ENCODE peak calls at places on chromosomes 2 and 18, in seven cellular contexts. Q is heart left ventricle; O is effector memory CD4-positive, alpha-beta T cell; F is psoas muscle; K is left ventricle myocardium inferior; M is keratinocyte; V is endodermal cell. P is an unnamed sample. For H3K9me3, the result is how much of the 10 kb centered on the place peaks cover.

GRCh38 chr18:61824733-61825363 is 68.0 kb downstream of the RNF152 start:
- DNase-seq in Q (no peak), O (no peak), F (no peak), K (no peak), M (no peak), V (no peak), P (no peak)

GRCh38 chr2:110813896-110814295 is 81.5 kb downstream of the ACOXL start:
- DNase-seq in Q (no peak), O (no peak), F (no peak), K (no peak), M (no peak), V (no peak), P (no peak)

GRCh38 chr18:76395609-76396008 is 99.4 kb downstream of the ZNF516 start:
- DNase-seq in Q (no peak), O (no peak), F (no peak), K (no peak), M (no peak), V (no peak), P (no peak)

GRCh38 chr2:8543412-8544167 is 138.3 kb upstream of the ID2 start:
- DNase-seq in Q (peak), O (peak), F (peak), K (peak), M (no peak), V (peak), P (peak)

GRCh38 chr2:144950874-144951560 is 431.1 kb upstream of the ZEB2 start:
- DNase-seq in Q (no peak), O (no peak), F (no peak), K (no peak), M (no peak), V (no peak), P (no peak)

GRCh38 chr2:58834404-58834803 is 593.3 kb upstream of the FANCL start:
- DNase-seq in Q (no peak), O (no peak), F (no peak), K (no peak), M (no peak), V (peak), P (peak)

GRCh38 chr2:216436369-216436768 is 24.1 kb downstream of the SMARCAL1 start:
- DNase-seq in Q (no peak), O (no peak), F (no peak), K (no peak), M (no peak), V (no peak), P (no peak)

GRCh38 chr2:196380575-196380974 is 209.2 kb upstream of the STK17B start:
- DNase-seq in Q (no peak), O (no peak), F (no peak), K (no peak), M (no peak), V (no peak), P (no peak)

GRCh38 chr18:73742959-73743358 is 404.7 kb downstream of the FBXO15 start:
- DNase-seq in Q (no peak), O (no peak), F (no peak), K (no peak), M (no peak), V (no peak), P (no peak)

GRCh38 chr18:48031011-48031480 is 100.6 kb upstream of the SMAD2 start:
- DNase-seq in Q (peak), O (no peak), F (no peak), K (no peak), M (no peak), V (peak), P (no peak)

GRCh38 chr18:44851806-44852205 is 171.1 kb downstream of the SETBP1 start:
- DNase-seq in Q (no peak), O (no peak), F (no peak), K (no peak), M (no peak), V (no peak), P (no peak)

GRCh38 chr2:3180082-3180908 is 197.3 kb downstream of the EIPR1 start:
- DNase-seq in Q (no peak), O (no peak), F (no peak), K (no peak), M (no peak), V (no peak), P (no peak)

GRCh38 chr2:26619649-26620605 is 21.2 kb downstream of the CIB4 start:
- DNase-seq in Q (no peak), O (no peak), F (no peak), K (no peak), M (no peak), V (peak), P (no peak)

GRCh38 chr2:213246665-213247281 is 37.5 kb upstream of the SPAG16 start:
- DNase-seq in Q (no peak), O (peak), F (no peak), K (no peak), M (no peak), V (peak), P (no peak)

GRCh38 chr2:34545486-34546136 is 946.5 kb upstream of the FAM98A start:
- DNase-seq in Q (no peak), O (no peak), F (no peak), K (no peak), M (no peak), V (no peak), P (no peak)

GRCh38 chr2:60468390-60469085 is 84.9 kb downstream of the BCL11A start:
- DNase-seq in Q (no peak), O (no peak), F (no peak), K (no peak), M (no peak), V (no peak), P (no peak)

GRCh38 chr2:235649418-235649817 is 155.6 kb downstream of the AGAP1 start:
- DNase-seq in Q (no peak), O (no peak), F (no peak), K (no peak), M (no peak), V (no peak), P (no peak)

GRCh38 chr2:129074526-129074925 is 755.9 kb upstream of the HS6ST1 start:
- DNase-seq in Q (no peak), O (no peak), F (no peak), K (no peak), M (no peak), V (no peak), P (no peak)

GRCh38 chr2:68396093-68396492 is 31.0 kb downstream of the PLEK start:
- DNase-seq in Q (no peak), O (no peak), F (no peak), K (no peak), M (no peak), V (no peak), P (no peak)

GRCh38 chr18:50097702-50098101 is 97.2 kb downstream of the MYO5B start:
- DNase-seq in Q (no peak), O (no peak), F (peak), K (no peak), M (no peak), V (no peak), P (no peak)

GRCh38 chr18:37483221-37483971 is 82.2 kb downstream of the CELF4 start:
- DNase-seq in Q (no peak), O (no peak), F (no peak), K (no peak), M (no peak), V (peak), P (no peak)

GRCh38 chr2:20135631-20136050 is 84.2 kb upstream of the LAPTM4A start:
- DNase-seq in Q (peak), O (no peak), F (peak), K (peak), M (no peak), V (peak), P (peak)

GRCh38 chr2:206799083-206799482 is 33.7 kb downstream of the FASTKD2 start:
- DNase-seq in Q (no peak), O (no peak), F (no peak), K (no peak), M (no peak), V (no peak), P (no peak)

GRCh38 chr2:39256040-39256439 is 12.3 kb upstream of the CDKL4 start:
- DNase-seq in Q (no peak), O (no peak), F (no peak), K (no peak), M (no peak), V (no peak), P (no peak)

GRCh38 chr18:50751490-50751889 is 68.3 kb downstream of the MRO start:
- DNase-seq in Q (no peak), O (no peak), F (no peak), K (no peak), M (no peak), V (peak), P (no peak)

GRCh38 chr2:200104015-200104414 is 148.6 kb downstream of the MAIP1 start:
- DNase-seq in Q (no peak), O (no peak), F (no peak), K (no peak), M (no peak), V (no peak), P (no peak)

GRCh38 chr2:150475479-150476212 is 11.8 kb downstream of the RND3 start:
- DNase-seq in Q (no peak), O (no peak), F (no peak), K (no peak), M (peak), V (no peak), P (no peak)

GRCh38 chr2:150476213-150476740 is 11.2 kb downstream of the RND3 start:
- DNase-seq in Q (no peak), O (no peak), F (no peak), K (no peak), M (peak), V (no peak), P (no peak)

GRCh38 chr2:150472122-150472899 is 15.2 kb downstream of the RND3 start:
- DNase-seq in Q (peak), O (no peak), F (peak), K (peak), M (peak), V (no peak), P (peak)

GRCh38 chr2:150473767-150474166 is 13.7 kb downstream of the RND3 start:
- DNase-seq in Q (no peak), O (no peak), F (no peak), K (no peak), M (no peak), V (no peak), P (no peak)

GRCh38 chr2:150474326-150475074 is 13.0 kb downstream of the RND3 start:
- DNase-seq in Q (no peak), O (no peak), F (no peak), K (no peak), M (no peak), V (no peak), P (no peak)
- H3K27ac ChIP-seq in Q (peak), O (no peak), F (no peak), K (peak), M (peak), V (no peak), P (peak)

DNA sequence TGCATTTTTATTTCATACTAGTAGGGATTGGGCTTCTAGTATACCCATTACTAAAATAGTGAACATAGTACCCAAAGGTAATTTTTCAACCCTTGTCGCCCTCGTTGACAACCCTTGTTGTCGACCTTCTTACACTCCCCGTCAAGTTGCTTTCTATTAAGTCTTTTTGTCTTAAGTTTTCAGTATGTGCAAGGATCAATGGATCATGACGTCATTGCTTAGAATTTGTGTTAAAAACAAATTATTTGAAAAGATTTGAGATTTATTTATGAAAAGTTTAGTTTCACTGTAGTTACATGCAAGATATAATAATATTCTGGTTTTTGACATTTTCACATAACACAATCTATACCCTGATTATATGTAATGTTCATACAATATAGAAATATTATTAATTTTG is 110.4 kb downstream of the CBLN2 start:
- DNase-seq in Q (no peak), O (no peak), F (no peak), K (no peak), M (no peak), V (no peak), P (no peak)
- H3K9me3 ChIP-seq in Q (under half), O (under half), F (under half), K (under half), M (under half), V (under half), P (under half)

GRCh38 chr2:224127871-224128501 is 88.9 kb upstream of the SERPINE2 start:
- DNase-seq in Q (no peak), O (no peak), F (no peak), K (no peak), M (no peak), V (no peak), P (no peak)

GRCh38 chr2:224126001-224126400 is 86.9 kb upstream of the SERPINE2 start:
- DNase-seq in Q (peak), O (no peak), F (peak), K (peak), M (no peak), V (peak), P (peak)

GRCh38 chr2:224121406-224122067 is 82.5 kb upstream of the SERPINE2 start:
- DNase-seq in Q (no peak), O (no peak), F (no peak), K (no peak), M (no peak), V (no peak), P (no peak)

GRCh38 chr2:224126459-224126858 is 87.4 kb upstream of the SERPINE2 start:
- DNase-seq in Q (peak), O (no peak), F (no peak), K (no peak), M (no peak), V (no peak), P (no peak)

DNA sequence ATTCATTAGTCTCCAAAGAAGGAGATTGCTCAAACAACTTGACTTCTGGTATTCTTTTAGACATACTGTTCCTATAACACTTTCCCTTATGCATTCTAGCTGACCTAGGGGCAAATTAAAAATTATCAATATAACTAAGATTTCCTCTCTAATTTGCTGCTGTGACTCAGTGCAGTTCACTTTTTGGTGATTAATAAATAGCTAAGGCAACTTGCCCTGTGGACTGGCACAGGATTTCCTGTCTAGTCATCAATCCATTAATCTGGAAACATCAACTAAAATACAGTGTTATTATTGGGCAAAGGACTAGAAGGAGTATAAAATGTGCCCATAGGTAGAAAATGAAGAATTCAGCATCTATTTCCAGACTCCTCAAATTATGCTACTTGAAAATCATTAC is 83.5 kb upstream of the SERPINE2 start:
- DNase-seq in Q (no peak), O (no peak), F (no peak), K (no peak), M (no peak), V (no peak), P (no peak)
- H3K27ac ChIP-seq in Q (no peak), O (no peak), F (no peak), K (no peak), M (no peak), V (no peak), P (no peak)

GRCh38 chr18:14933049-14933851 is 185.3 kb downstream of the ANKRD30B start:
- DNase-seq in Q (no peak), O (no peak), F (no peak), K (no peak), M (no peak), V (no peak), P (no peak)

GRCh38 chr18:14928396-14928795 is 180.4 kb downstream of the ANKRD30B start:
- DNase-seq in Q (no peak), O (no peak), F (no peak), K (no peak), M (no peak), V (no peak), P (no peak)

GRCh38 chr18:14927701-14928100 is 179.7 kb downstream of the ANKRD30B start:
- DNase-seq in Q (no peak), O (no peak), F (no peak), K (no peak), M (no peak), V (no peak), P (no peak)

GRCh38 chr18:14930576-14930975 is 182.6 kb downstream of the ANKRD30B start:
- DNase-seq in Q (no peak), O (no peak), F (no peak), K (no peak), M (no peak), V (no peak), P (no peak)

GRCh38 chr18:14930076-14930475 is 182.1 kb downstream of the ANKRD30B start:
- DNase-seq in Q (no peak), O (no peak), F (no peak), K (no peak), M (no peak), V (no peak), P (no peak)
- H3K9me3 ChIP-seq in Q (under half), O (under half), F (under half), K (under half), M (under half), V (half or more), P (under half)

GRCh38 chr2:240465268-240465764 is 29.9 kb downstream of the GPC1 start:
- DNase-seq in Q (peak), O (no peak), F (peak), K (peak), M (no peak), V (no peak), P (peak)
- H3K27ac ChIP-seq in Q (peak), O (no peak), F (no peak), K (peak), M (no peak), V (no peak), P (peak)

GRCh38 chr2:16058256-16058655 is 117.9 kb downstream of the MYCN start:
- DNase-seq in Q (no peak), O (no peak), F (no peak), K (no peak), M (no peak), V (no peak), P (no peak)

GRCh38 chr2:16057661-16058060 is 117.3 kb downstream of the MYCN start:
- DNase-seq in Q (no peak), O (no peak), F (no peak), K (no peak), M (no peak), V (no peak), P (no peak)

GRCh38 chr2:16053437-16054257 is 113.3 kb downstream of the MYCN start:
- DNase-seq in Q (no peak), O (no peak), F (no peak), K (no peak), M (no peak), V (no peak), P (no peak)

GRCh38 chr2:16058747-16059358 is 118.5 kb downstream of the MYCN start:
- DNase-seq in Q (no peak), O (no peak), F (no peak), K (no peak), M (no peak), V (no peak), P (no peak)

DNA sequence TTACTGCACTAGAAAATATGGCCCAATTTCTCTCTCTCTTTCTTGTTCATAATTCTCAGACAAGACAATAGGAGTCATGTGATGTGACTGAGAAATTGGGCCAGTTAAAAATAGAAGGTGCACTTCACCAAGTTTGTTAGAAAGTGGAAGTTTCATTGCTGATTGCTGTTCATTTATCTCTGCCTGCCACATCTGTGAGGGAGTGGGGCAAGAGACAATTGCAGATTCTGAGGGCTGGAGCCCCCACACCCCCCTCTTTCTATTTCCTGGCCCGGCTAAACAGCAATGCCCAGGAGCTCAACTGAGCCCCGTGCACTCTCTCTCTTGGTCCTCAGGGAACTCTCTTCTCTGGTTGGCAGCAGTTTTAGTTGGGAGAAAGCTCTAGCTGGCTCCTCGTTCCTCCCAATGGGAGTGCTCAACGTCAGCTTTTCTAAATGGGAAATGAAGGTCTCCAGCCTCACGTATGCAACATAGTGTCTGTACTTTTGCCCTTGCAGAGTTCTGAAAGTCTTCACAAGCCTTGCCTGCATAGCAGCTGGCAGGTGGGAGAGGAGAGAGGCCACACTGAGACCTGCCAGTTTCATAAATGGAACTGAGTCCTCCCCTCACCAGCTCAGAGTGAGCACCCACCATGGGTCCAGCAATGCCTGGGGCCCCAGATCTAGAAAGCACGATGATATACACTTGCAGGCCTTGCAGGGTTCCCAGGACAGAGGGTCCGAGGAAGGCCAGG is 115.7 kb downstream of the MYCN start:
- DNase-seq in Q (no peak), O (no peak), F (no peak), K (no peak), M (no peak), V (no peak), P (no peak)
- H3K9me3 ChIP-seq in Q (under half), O (under half), F (under half), K (under half), M (under half), V (under half), P (under half)

DNA sequence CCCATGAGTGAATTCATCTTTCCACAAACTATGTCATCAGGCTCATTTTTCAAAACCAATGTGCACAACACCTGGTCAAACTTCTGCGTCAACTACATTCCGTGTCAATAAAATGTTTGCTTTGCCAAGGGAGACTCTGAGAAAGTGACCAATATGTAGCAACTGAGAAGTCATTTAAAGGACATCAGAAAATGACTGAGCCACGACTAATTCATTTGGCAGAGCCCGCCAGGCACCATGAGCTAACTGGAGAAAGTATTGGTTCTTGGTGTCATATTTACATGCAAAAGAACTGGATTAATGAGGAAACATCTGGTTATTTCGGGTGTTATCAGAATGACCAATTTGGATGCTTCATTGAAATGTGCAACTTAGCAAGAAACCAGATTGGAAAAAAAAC is 7.2 kb downstream of the RND3 start:
- DNase-seq in Q (no peak), O (no peak), F (no peak), K (no peak), M (peak), V (no peak), P (no peak)
- H3K27ac ChIP-seq in Q (peak), O (no peak), F (no peak), K (peak), M (peak), V (no peak), P (peak)

GRCh38 chr2:89820248-89820647 is 1128.8 kb downstream of the RPIA start:
- DNase-seq in Q (no peak), O (no peak), F (no peak), K (no peak), M (no peak), V (no peak), P (no peak)

GRCh38 chr2:89823556-89823955 is 1132.1 kb downstream of the RPIA start:
- DNase-seq in Q (no peak), O (no peak), F (no peak), K (no peak), M (no peak), V (no peak), P (no peak)

GRCh38 chr2:89829828-89830227 is 1138.4 kb downstream of the RPIA start:
- DNase-seq in Q (no peak), O (no peak), F (no peak), K (no peak), M (no peak), V (no peak), P (no peak)

GRCh38 chr2:89821455-89821945 is 1130.0 kb downstream of the RPIA start:
- DNase-seq in Q (no peak), O (no peak), F (no peak), K (no peak), M (no peak), V (no peak), P (no peak)

DNA sequence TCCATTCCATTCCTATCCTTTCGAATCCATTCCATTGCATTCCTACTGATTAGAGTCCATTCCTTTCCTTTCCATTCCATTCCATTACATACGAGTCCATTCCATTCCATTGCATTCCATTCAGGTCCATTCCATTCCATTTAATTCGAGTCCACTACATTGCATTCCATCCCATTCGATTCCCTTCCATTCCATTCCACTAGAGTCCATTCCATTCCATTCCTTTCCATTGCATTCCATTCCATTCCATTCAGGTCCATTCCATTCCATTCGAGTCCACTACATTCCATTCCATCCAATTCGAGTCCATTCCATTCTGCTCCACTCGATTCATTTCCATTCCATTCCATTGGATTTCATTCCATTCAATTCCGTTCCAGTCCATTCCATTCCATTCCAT is 1133.6 kb downstream of the RPIA start:
- DNase-seq in Q (no peak), O (no peak), F (no peak), K (no peak), M (no peak), V (no peak), P (no peak)
- H3K9me3 ChIP-seq in Q (under half), O (under half), F (under half), K (under half), M (under half), V (under half), P (under half)

P was measured in heart right ventricle.